ENCODE peak calls at places on chromosomes 13 and 19, in six cellular contexts. C, S, A, U, E and R are unnamed samples.

GRCh38 chr13:65943711-65944110 is 1286.4 kb downstream of the PCDH9 start:
- DNase-seq in S (no peak), E (no peak), U (peak; percentile 68), C (peak; percentile 8), A (no peak), R (no peak)

GRCh38 chr19:16288544-16288943 is 36.1 kb upstream of the KLF2 start:
- DNase-seq in U (no peak), A (no peak), E (no peak), S (no peak), C (peak; percentile 30), R (no peak)

GRCh38 chr19:42424345-42424707 is 2.9 kb downstream of the LIPE start:
- DNase-seq in S (no peak), C (no peak), A (no peak), E (no peak), U (no peak), R (no peak)

GRCh38 chr13:90447735-90448103 is 899.8 kb upstream of the MIR17HG start:
- DNase-seq in E (no peak), A (no peak), U (peak; percentile 22), S (no peak), C (peak; percentile 10), R (no peak)

GRCh38 chr13:98195054-98195791 is 18.2 kb upstream of the RNF113B start:
- DNase-seq in E (no peak), C (no peak), S (no peak), U (no peak), A (no peak), R (no peak)

GRCh38 chr19:2266183-2266993 is 10.2 kb upstream of the JSRP1 start:
- DNase-seq in A (peak; percentile 90), C (peak; percentile 68), U (peak; percentile 87), E (peak; percentile 78), S (peak; percentile 93), R (peak; percentile 91)

GRCh38 chr13:19069684-19070397 is 111.8 kb downstream of the TUBA3C start:
- DNase-seq in A (no peak), C (no peak), U (no peak), S (no peak), E (no peak), R (no peak)

GRCh38 chr13:48449656-48450055 is 36.7 kb upstream of the LPAR6 start:
- DNase-seq in A (no peak), S (no peak), E (no peak), U (no peak), C (peak; percentile 21), R (no peak)

GRCh38 chr13:44416297-44416696 is 42.7 kb downstream of the SERP2 start:
- DNase-seq in C (no peak), E (no peak), S (no peak), A (no peak), U (no peak), R (no peak)

GRCh38 chr19:9009935-9010651 is at the start of gene MUC16:
- DNase-seq in E (no peak), C (no peak), U (peak; percentile 37), S (no peak), A (no peak), R (no peak)

GRCh38 chr19:16381756-16382401 is 57.3 kb downstream of the KLF2 start:
- DNase-seq in E (peak; percentile 90), A (peak; percentile 96), C (peak; percentile 57), S (peak; percentile 45), U (no peak), R (no peak)

GRCh38 chr19:55460670-55461258 is 678 bp downstream of the ISOC2 start:
- DNase-seq in E (peak; percentile 87), C (peak; percentile 82), A (peak; percentile 93), U (peak; percentile 74), S (peak; percentile 88), R (peak; percentile 55)

GRCh38 chr13:79128158-79128557 is 277.9 kb downstream of the RBM26 start:
- DNase-seq in U (peak; percentile 98), A (no peak), E (no peak), C (peak; percentile 77), S (no peak), R (no peak)

GRCh38 chr19:56091751-56092546 is 29.1 kb downstream of the ZNF787 start:
- DNase-seq in U (peak; percentile 82), A (peak; percentile 40), S (no peak), C (no peak), E (no peak), R (no peak)

GRCh38 chr13:75416327-75417005 is 65.5 kb downstream of the TBC1D4 start:
- DNase-seq in E (no peak), A (no peak), C (no peak), S (no peak), U (no peak), R (no peak)

GRCh38 chr13:36412736-36413135 is 19.6 kb upstream of the CCNA1 start:
- DNase-seq in S (no peak), C (peak; percentile 34), A (no peak), E (peak; percentile 60), U (no peak), R (no peak)

GRCh38 chr13:113981201-113981605 is 7.3 kb upstream of the C13orf46 start:
- DNase-seq in S (peak; percentile 91), U (peak; percentile 99), C (no peak), E (no peak), A (peak; percentile 85), R (peak; percentile 82)

GRCh38 chr13:70408865-70409264 is 300.6 kb upstream of the KLHL1 start:
- DNase-seq in U (no peak), C (no peak), S (no peak), E (no peak), A (no peak), R (no peak)

GRCh38 chr13:93945621-93946020 is 533.9 kb downstream of the DCT start:
- DNase-seq in U (no peak), E (no peak), A (no peak), C (peak; percentile 57), S (no peak), R (no peak)

GRCh38 chr19:10192922-10193321 is 1.8 kb downstream of the DNMT1 start:
- DNase-seq in A (no peak), E (no peak), U (no peak), C (no peak), S (no peak), R (no peak)

GRCh38 chr19:47776568-47776967 is 1.9 kb upstream of the SELENOW start:
- DNase-seq in A (no peak), E (no peak), C (no peak), U (peak; percentile 64), S (no peak), R (peak; percentile 54)

GRCh38 chr13:90448466-90449037 is 898.9 kb upstream of the MIR17HG start:
- DNase-seq in S (no peak), A (no peak), C (no peak), E (no peak), U (no peak), R (no peak)

GRCh38 chr19:32750441-32751055 is 31.0 kb downstream of the TDRD12 start:
- DNase-seq in S (no peak), C (no peak), A (no peak), U (peak; percentile 5), E (no peak), R (no peak)

GRCh38 chr19:15417699-15418098 is 1.1 kb downstream of the AKAP8L start:
- DNase-seq in A (no peak), E (no peak), C (no peak), U (no peak), S (no peak), R (no peak)

GRCh38 chr13:20960663-20961309 is 58.2 kb upstream of the XPO4 start:
- DNase-seq in E (no peak), A (no peak), S (peak; percentile 38), C (no peak), U (no peak), R (no peak)